ENCODE peak calls at places on chromosomes 6 and 20, in six cellular contexts. X is WERI-Rb-1, R is cardiac fibroblast, L is adrenal gland, O is AG09319, V is AG04450. E is an unnamed sample.

GRCh38 chr20:21464916-21465315 is 48.9 kb downstream of the NKX2-2 start:
- DNase-seq in L (no peak), R (no peak), V (no peak), X (no peak), O (no peak), E (no peak)

GRCh38 chr20:2695206-2695983 is 2.8 kb downstream of the EBF4 start:
- DNase-seq in R (no peak), X (no peak), O (no peak), V (no peak), L (no peak), E (no peak)

GRCh38 chr6:31806470-31807272 is at the start of gene LSM2:
- DNase-seq in V (peak), L (peak), R (peak), O (peak), X (peak), E (peak)

GRCh38 chr6:105179244-105180065 is at the start of gene POPDC3:
- DNase-seq in O (no peak), R (peak), X (peak), V (no peak), L (no peak), E (peak)

GRCh38 chr20:58224974-58225373 is 3.5 kb downstream of the ANKRD60 start:
- DNase-seq in O (no peak), L (no peak), X (no peak), R (no peak), V (no peak), E (no peak)

GRCh38 chr20:25256226-25256859 is 8.5 kb downstream of the PYGB start:
- DNase-seq in X (peak), O (no peak), R (peak), V (no peak), L (peak), E (peak)

GRCh38 chr6:116145786-116146675 is 20.1 kb upstream of the COL10A1 start:
- DNase-seq in L (no peak), R (peak), O (no peak), X (no peak), V (no peak), E (no peak)

GRCh38 chr20:43541214-43541613 is 17.6 kb upstream of the SGK2 start:
- DNase-seq in V (no peak), L (no peak), O (no peak), X (no peak), R (peak), E (peak)

GRCh38 chr6:133959667-133960368 is 6.8 kb downstream of the TBPL1 start:
- DNase-seq in R (no peak), L (no peak), X (no peak), V (no peak), O (no peak), E (no peak)

GRCh38 chr6:117919775-117920492 is 12.9 kb downstream of the SLC35F1 start:
- DNase-seq in V (no peak), L (no peak), X (peak), O (no peak), R (no peak), E (peak)

GRCh38 chr6:158068893-158069799 is 87.5 kb downstream of the SYNJ2 start:
- DNase-seq in V (no peak), X (no peak), L (peak), O (peak), R (peak), E (peak)

GRCh38 chr20:62615750-62616251 is 26.5 kb upstream of the SLCO4A1 start:
- DNase-seq in X (no peak), R (no peak), L (no peak), O (no peak), V (no peak), E (no peak)

GRCh38 chr20:59316911-59317310 is 16.5 kb downstream of the EDN3 start:
- DNase-seq in R (no peak), O (no peak), V (no peak), X (no peak), L (no peak), E (no peak)

DNA sequence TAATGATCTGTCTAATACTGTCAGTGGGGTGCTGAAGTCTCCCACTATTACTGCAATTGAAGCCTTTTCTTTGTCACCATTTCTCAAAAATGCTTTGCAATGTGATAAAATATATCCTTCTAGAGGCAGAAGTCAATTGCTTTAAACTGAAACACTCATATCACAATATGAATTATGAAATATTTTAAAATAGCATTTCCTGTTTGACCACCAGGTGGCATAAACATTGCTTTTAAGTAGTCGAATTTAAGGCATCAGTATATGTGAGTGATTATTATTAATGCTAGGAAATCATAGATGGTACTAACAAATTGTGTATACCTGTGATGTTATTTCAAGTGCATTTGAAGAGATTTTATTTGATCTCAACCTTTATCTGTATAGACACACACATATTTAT is 87.5 kb downstream of the MEI4 start:
- DNase-seq in L (no peak), R (peak), V (no peak), O (no peak), X (no peak), E (peak)
- TF ChIP-seq CTCF in L (peak), R (peak), V (peak), O (peak), X (no peak), E (peak)

GRCh38 chr6:125779924-125780539 is 10.7 kb upstream of the NCOA7 start:
- DNase-seq in X (peak), V (peak), L (peak), R (peak), O (peak), E (peak)

GRCh38 chr6:125780540-125781306 is 10.0 kb upstream of the NCOA7 start:
- DNase-seq in L (peak), V (no peak), X (peak), O (no peak), R (peak), E (peak)

GRCh38 chr6:125784365-125784764 is 6.4 kb upstream of the NCOA7 start:
- DNase-seq in R (peak), L (no peak), V (no peak), O (no peak), X (no peak), E (peak)

DNA sequence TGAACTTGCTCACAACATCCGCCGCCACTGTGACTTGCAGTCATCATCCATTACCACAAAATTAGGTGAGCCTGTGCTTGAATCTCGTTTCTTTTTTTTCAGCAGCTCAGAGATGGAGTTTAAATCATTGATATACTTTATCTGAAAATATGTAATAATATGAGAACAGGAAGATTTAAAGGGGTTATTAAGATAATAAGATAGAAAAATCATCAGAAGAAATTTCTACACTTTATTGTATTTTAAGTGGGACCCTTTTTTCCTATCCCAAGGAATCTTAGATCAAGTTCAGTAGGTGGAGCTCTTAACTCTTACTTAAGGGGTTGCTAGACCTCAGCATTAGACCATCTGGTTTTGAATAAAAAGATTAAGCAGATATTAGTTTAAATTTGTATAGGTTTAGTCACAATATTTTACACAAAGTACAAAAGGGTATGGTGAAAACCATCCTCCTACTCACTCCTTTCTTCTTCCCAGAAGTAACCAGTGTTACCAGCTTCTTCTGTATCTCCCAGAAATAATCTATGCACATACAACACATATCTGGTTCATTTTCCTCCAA is 9.4 kb upstream of the NCOA7 start:
- DNase-seq in R (no peak), O (no peak), V (no peak), X (no peak), L (no peak), E (no peak)
- TF ChIP-seq CTCF in R (no peak), O (peak), V (peak), X (no peak), L (no peak), E (no peak)

DNA sequence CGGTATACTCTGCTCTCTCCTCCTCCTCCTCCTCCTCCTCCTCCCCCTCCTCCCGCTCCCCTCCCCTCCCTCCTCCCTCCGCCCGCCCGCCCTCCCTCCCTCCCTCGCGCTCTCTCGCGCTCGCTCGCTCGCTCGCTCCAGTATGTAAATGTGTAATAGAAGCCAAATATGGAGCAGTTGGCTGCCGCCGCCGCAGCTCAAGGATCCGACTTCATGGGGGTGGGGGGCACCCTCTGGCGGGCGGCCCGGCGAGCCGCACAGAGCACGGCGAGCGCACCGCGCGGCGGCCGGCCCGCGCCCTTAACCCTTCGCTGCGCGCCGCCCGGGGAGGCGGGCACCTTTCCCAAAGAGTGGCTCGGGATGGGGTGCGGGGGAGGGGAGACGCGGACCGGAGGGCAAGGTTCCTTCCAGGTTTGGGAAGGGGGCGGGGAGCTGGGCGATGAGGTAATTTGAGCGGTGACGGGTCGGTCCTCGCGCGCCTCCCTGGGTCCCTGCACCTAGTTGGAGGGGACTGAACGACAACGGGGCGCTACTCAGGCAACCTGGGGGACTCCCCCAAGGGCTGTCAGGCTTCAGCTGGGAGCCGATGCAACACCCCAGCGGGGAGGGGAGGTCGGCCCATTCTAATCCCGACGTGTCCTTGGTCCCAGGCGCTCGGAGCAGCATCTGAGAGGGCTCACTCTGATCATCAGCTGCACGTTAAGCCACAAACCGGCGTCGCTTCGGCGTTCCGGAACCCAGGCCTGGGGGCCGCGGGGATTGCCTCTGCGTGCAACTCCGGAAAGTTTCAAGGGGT is 407 bp upstream of the ATXN1 start:
- DNase-seq in R (peak), V (peak), L (peak), X (peak), O (peak), E (peak)
- TF ChIP-seq CTCF in R (peak), V (no peak), L (no peak), X (peak), O (no peak), E (peak)

GRCh38 chr6:92784235-92784634 is 635.1 kb downstream of the EPHA7 start:
- DNase-seq in X (no peak), L (no peak), R (no peak), O (no peak), V (no peak), E (no peak)
- TF ChIP-seq CTCF in X (no peak), L (no peak), R (no peak), O (no peak), V (no peak), E (no peak)

GRCh38 chr6:99802396-99803031 is 191.5 kb downstream of the MCHR2 start:
- DNase-seq in X (no peak), R (no peak), O (no peak), V (no peak), L (no peak), E (no peak)
- TF ChIP-seq CTCF in X (peak), R (no peak), O (no peak), V (no peak), L (no peak), E (no peak)

GRCh38 chr6:26311385-26312095 is 53.5 kb upstream of the BTN3A2 start:
- DNase-seq in V (no peak), L (peak), X (peak), R (peak), O (no peak), E (peak)

GRCh38 chr6:26312096-26312463 is 52.9 kb upstream of the BTN3A2 start:
- DNase-seq in V (no peak), L (no peak), O (no peak), R (no peak), X (no peak), E (peak)

GRCh38 chr6:26315274-26315673 is 49.7 kb upstream of the BTN3A2 start:
- DNase-seq in R (no peak), X (no peak), V (no peak), L (no peak), O (no peak), E (no peak)

GRCh38 chr6:26311012-26311384 is 54.0 kb upstream of the BTN3A2 start:
- DNase-seq in L (peak), R (peak), O (no peak), V (no peak), X (no peak), E (peak)

DNA sequence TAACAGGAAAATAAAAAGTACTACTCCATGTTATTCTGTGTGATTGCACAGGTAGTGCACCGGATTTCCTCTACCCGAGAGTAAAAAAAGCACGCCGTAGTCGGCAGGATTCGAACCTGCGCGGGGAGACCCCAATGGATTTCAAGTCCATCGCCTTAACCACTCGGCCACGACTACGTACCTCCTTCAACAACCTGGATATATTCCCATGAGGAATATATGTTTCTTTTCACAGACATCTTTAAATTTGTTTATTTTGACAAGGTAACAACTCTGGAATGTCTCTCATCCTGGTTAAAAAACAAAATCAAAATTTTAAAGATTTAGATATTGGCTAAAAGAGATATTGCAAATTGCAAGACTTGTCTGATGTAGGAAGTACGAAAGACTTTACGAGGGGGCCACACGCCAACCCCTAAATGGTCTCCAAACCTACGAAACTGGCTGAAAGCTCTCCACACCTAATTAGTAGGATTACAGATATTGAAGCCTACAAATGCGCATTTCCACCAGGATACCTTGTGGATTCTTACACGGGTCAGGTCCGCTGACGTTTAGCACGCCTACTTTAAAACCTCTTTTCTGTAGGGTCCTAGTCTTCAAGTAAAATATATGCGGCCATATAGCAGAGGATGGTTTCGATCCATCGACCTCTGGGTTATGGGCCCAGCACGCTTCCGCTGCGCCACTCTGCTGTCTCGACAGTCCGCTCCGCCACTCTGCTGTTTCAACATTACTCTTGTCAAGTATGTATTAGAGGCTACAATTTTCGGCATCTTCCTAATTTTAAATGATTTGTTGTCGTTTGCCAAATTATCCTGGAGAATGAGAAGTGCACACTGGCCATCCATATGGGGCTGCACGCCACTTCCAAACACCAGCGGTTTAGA is 52.3 kb upstream of the BTN3A2 start:
- DNase-seq in X (peak), R (peak), L (peak), O (peak), V (no peak), E (peak)
- TF ChIP-seq CTCF in X (no peak), R (no peak), L (no peak), O (no peak), V (no peak), E (no peak)

GRCh38 chr20:35133006-35133405 is 14.1 kb downstream of the EDEM2 start:
- DNase-seq in L (no peak), V (no peak), R (no peak), O (no peak), X (no peak), E (no peak)
- TF ChIP-seq CTCF in L (no peak), V (no peak), R (no peak), O (no peak), X (no peak), E (no peak)